ENCODE peak calls at places on chromosomes 4 and X, in nine cellular contexts. A, R, P, X, J, S, B, T and D are unnamed samples.

GRCh38 chrX:154014429-154015380 is 5.0 kb downstream of the IRAK1 start:
- DNase-seq in A (no peak), R (peak; percentile 34), P (no peak), X (no peak), J (no peak), S (no peak), B (no peak), T (no peak), D (no peak)

GRCh38 chrX:94400488-94400887 is 726.5 kb downstream of the FAM133A start:
- DNase-seq in A (no peak), R (no peak), P (no peak), X (no peak), J (no peak), S (no peak), B (no peak), T (peak; percentile 68), D (no peak)

GRCh38 chr4:83490876-83491450 is 6.1 kb upstream of the ABRAXAS1 start:
- DNase-seq in A (peak; percentile 32), R (no peak), P (no peak), X (peak; percentile 11), J (no peak), S (peak; percentile 18), B (no peak), T (no peak), D (peak; percentile 53)

GRCh38 chrX:150574824-150575409 is 6.5 kb downstream of the MTM1 start:
- DNase-seq in A (no peak), R (no peak), P (no peak), X (no peak), J (no peak), S (no peak), B (no peak), T (no peak), D (peak; percentile 23)

GRCh38 chr4:121428721-121429120 is 47.9 kb upstream of the QRFPR start:
- DNase-seq in A (no peak), R (no peak), P (no peak), X (no peak), J (no peak), S (peak; percentile 22), B (no peak), T (no peak), D (no peak)

GRCh38 chr4:65653740-65654361 is 16.4 kb downstream of the EPHA5 start:
- DNase-seq in A (no peak), R (no peak), P (no peak), X (no peak), J (no peak), S (no peak), B (no peak), T (no peak), D (no peak)

GRCh38 chr4:72326692-72327632 is 242.1 kb downstream of the ADAMTS3 start:
- DNase-seq in A (peak; percentile 6), R (no peak), P (no peak), X (no peak), J (no peak), S (peak; percentile 42), B (no peak), T (no peak), D (no peak)

GRCh38 chrX:129544780-129545179 is 4.7 kb downstream of the OCRL start:
- DNase-seq in A (no peak), R (no peak), P (no peak), X (no peak), J (no peak), S (no peak), B (no peak), T (no peak), D (no peak)

GRCh38 chr4:492412-492811 is 6.5 kb downstream of the ZNF721 start:
- DNase-seq in A (no peak), R (no peak), P (no peak), X (no peak), J (no peak), S (no peak), B (no peak), T (no peak), D (no peak)

GRCh38 chr4:166622425-166622977 is 611.8 kb downstream of the SPOCK3 start:
- DNase-seq in A (no peak), R (no peak), P (no peak), X (no peak), J (no peak), S (no peak), B (no peak), T (no peak), D (no peak)

GRCh38 chrX:106323357-106323756 is 155.3 kb downstream of the PWWP3B start:
- DNase-seq in A (no peak), R (no peak), P (no peak), X (no peak), J (no peak), S (no peak), B (no peak), T (no peak), D (no peak)

GRCh38 chr4:139014391-139015268 is 951 bp upstream of the NOCT start:
- DNase-seq in A (peak; percentile 98), R (no peak), P (no peak), X (no peak), J (no peak), S (peak; percentile 94), B (peak; percentile 27), T (peak; percentile 57), D (peak; percentile 52)

GRCh38 chr4:40990202-40990898 is 224.0 kb downstream of the APBB2 start:
- DNase-seq in A (peak; percentile 78), R (no peak), P (no peak), X (no peak), J (no peak), S (peak; percentile 97), B (no peak), T (no peak), D (no peak)

DNA sequence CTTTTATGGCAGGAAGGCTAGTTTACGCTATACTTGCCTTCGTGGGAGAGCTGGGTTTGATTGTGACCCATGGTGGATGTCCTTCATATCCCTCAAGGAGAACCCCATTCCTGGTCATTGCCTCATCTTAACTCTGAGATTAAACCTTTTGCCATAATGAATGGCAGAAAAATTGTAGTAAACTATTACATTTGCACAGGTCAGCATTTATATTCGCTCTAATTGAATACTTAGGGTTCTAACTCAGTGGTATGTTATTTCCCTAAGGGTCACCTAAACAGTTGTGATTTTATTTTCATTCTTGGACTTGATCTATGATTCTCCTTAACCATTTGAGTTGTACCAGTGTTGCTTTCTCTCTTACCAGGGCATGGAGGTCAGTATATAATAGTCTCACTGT is 13.4 kb downstream of the PDK3 start:
- DNase-seq in A (no peak), R (no peak), P (no peak), X (no peak), J (no peak), S (no peak), B (no peak), T (no peak), D (no peak)
- H3K27ac ChIP-seq in A (no peak overlapping the region), R (no peak overlapping the region), P (no peak overlapping the region), X (peak overlapping the region; percentile 78), J (peak overlapping the region; percentile 76), S (no peak overlapping the region), B (no peak overlapping the region), T (no peak overlapping the region), D (peak overlapping the region; percentile 89)

GRCh38 chr4:25817059-25817681 is 45.6 kb downstream of the SEL1L3 start:
- DNase-seq in A (peak; percentile 39), R (no peak), P (no peak), X (no peak), J (no peak), S (peak; percentile 86), B (no peak), T (no peak), D (no peak)
- H3K4me1 ChIP-seq in A (peaks cover 63% of the 10 kb centered on the region), R (peaks cover 9% of the 10 kb centered on the region), P (no peaks in the 10 kb centered on the region), X (no peaks in the 10 kb centered on the region), J (peaks cover 15% of the 10 kb centered on the region), S (peaks cover 32% of the 10 kb centered on the region), B (no peaks in the 10 kb centered on the region), T (no peaks in the 10 kb centered on the region), D (no peaks in the 10 kb centered on the region)

DNA sequence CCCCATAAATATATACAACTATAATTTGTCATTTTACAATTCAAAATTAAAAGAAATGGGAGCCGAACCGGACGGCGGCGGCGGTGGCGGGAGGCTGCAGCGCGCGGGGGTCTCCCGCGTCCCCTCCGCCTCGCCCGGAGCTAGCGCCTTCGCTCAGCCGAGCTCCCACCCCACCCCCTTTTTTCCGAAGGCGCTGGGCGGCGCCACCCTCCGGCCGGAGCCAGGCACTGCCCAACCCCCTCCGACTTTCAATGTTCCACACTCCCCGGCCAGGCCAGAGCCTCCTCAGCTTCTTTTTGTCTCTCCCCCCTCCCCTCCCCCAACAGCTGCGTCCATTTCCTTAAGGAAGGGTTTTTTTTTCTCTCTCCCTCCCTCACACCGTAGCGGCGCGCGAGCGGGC is 214.1 kb upstream of the GEMIN8 start:
- DNase-seq in A (no peak), R (no peak), P (no peak), X (no peak), J (no peak), S (no peak), B (no peak), T (peak; percentile 75), D (no peak)
- H3K4me3 ChIP-seq in A (no peak overlapping the region), R (no peak overlapping the region), P (no peak overlapping the region), X (no peak overlapping the region), J (no peak overlapping the region), S (no peak overlapping the region), B (no peak overlapping the region), T (no peak overlapping the region), D (no peak overlapping the region)

GRCh38 chr4:114659386-114660008 is 60.9 kb downstream of the UGT8 start:
- DNase-seq in A (peak; percentile 22), R (no peak), P (no peak), X (peak; percentile 10), J (no peak), S (peak; percentile 64), B (peak; percentile 27), T (peak; percentile 84), D (peak; percentile 4)
- H3K27ac ChIP-seq in A (no peak overlapping the region), R (no peak overlapping the region), P (no peak overlapping the region), X (no peak overlapping the region), J (no peak overlapping the region), S (no peak overlapping the region), B (no peak overlapping the region), T (no peak overlapping the region), D (no peak overlapping the region)

DNA sequence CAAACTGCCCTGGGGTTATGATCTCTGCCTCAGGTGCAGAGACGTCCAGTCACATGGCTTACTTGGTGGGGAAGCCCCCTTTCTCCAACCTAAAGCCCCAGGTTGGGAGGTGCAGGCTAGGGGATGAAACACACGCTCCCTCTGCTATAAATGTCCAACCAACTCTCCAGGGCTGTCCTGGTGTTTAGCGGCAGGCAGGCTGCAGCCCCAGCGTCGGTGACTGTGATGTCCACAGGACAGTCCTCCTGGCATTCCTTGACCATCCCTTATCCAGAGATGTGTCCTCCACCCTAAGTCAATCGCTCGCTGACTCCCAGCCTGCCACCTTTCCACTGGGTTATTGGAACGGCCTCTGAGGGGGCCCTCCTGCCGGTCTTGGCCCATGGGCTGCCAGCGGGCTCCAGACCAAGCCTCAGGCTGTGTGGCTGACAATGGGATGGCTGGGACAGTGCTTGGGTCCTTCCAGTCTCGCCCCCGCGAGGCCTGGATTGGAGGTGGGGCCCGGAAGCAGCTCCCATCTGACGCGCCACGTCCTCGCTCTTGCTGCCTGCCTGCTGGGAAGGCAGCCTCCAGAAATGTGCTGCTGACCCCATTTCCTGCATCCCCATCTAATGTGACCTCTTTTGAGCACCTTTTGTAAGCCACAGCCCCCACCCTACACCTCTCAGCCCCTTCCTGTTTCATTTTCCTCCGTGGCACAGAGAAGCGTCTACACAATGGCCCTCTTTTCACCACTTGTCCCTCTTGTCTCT is 60.8 kb upstream of the ADRA2C start:
- DNase-seq in A (no peak), R (peak; percentile 42), P (no peak), X (no peak), J (peak; percentile 31), S (no peak), B (no peak), T (no peak), D (no peak)
- H3K4me1 ChIP-seq in A (no peaks in the 10 kb centered on the region), R (no peaks in the 10 kb centered on the region), P (no peaks in the 10 kb centered on the region), X (no peaks in the 10 kb centered on the region), J (no peaks in the 10 kb centered on the region), S (no peaks in the 10 kb centered on the region), B (no peaks in the 10 kb centered on the region), T (no peaks in the 10 kb centered on the region), D (no peaks in the 10 kb centered on the region)